ENCODE peak calls at places on chromosomes 12 and 14, in four cellular contexts. L, N, H and V are unnamed samples.
A peak's percentile ranks its signal among the peaks of the same experiment; 100 is the strongest.

GRCh38 chr12:24364921-24365320 is 415.5 kb upstream of the SOX5 start:
- DNase-seq in L (no peak), N (no peak), H (no peak), V (no peak)

GRCh38 chr12:119179335-119180021 is 747 bp downstream of the HSPB8 start:
- DNase-seq in L (peak; percentile 19), N (no peak), H (no peak), V (no peak)

GRCh38 chr12:100632445-100632892 is 59.0 kb downstream of the GAS2L3 start:
- DNase-seq in L (no peak), N (no peak), H (no peak), V (no peak)

GRCh38 chr14:78519863-78520262 is 349.7 kb downstream of the NRXN3 start:
- DNase-seq in L (peak; percentile 70), N (no peak), H (peak; percentile 68), V (no peak)

GRCh38 chr12:103924761-103925641 is 5.2 kb upstream of the HSP90B1 start:
- DNase-seq in L (no peak), N (peak; percentile 27), H (no peak), V (no peak)

GRCh38 chr12:51662728-51663154 is 71.7 kb downstream of the SCN8A start:
- DNase-seq in L (no peak), N (no peak), H (no peak), V (no peak)

GRCh38 chr12:105562727-105563072 is 232.2 kb downstream of the C12orf75 start:
- DNase-seq in L (no peak), N (no peak), H (no peak), V (no peak)

GRCh38 chr12:95146767-95147166 is 70.5 kb downstream of the FGD6 start:
- DNase-seq in L (no peak), N (no peak), H (no peak), V (no peak)

GRCh38 chr12:48110691-48111315 is 4.9 kb upstream of the SENP1 start:
- DNase-seq in L (no peak), N (no peak), H (no peak), V (no peak)

GRCh38 chr12:64825143-64826011 is 930 bp downstream of the TBC1D30 start:
- DNase-seq in L (peak; percentile 7), N (no peak), H (no peak), V (no peak)

GRCh38 chr14:58465425-58465824 is 37.9 kb downstream of the KIAA0586 start:
- DNase-seq in L (no peak), N (no peak), H (no peak), V (no peak)

GRCh38 chr12:103673891-103674375 is 86.9 kb downstream of the STAB2 start:
- DNase-seq in L (no peak), N (no peak), H (no peak), V (no peak)

GRCh38 chr12:72102150-72102549 is 163.5 kb downstream of the TPH2 start:
- DNase-seq in L (no peak), N (no peak), H (no peak), V (no peak)

GRCh38 chr12:40107803-40108620 is 2.1 kb upstream of the SLC2A13 start:
- DNase-seq in L (no peak), N (no peak), H (no peak), V (no peak)

GRCh38 chr14:75504411-75504810 is 17.9 kb upstream of the BATF start:
- DNase-seq in L (no peak), N (no peak), H (no peak), V (no peak)

GRCh38 chr12:84937383-84937782 is 24.8 kb upstream of the SLC6A15 start:
- DNase-seq in L (no peak), N (no peak), H (no peak), V (no peak)

GRCh38 chr14:33307691-33308369 is 369.2 kb downstream of the NPAS3 start:
- DNase-seq in L (no peak), N (no peak), H (no peak), V (no peak)

GRCh38 chr12:113467514-113468364 is 3.9 kb downstream of the LHX5 start:
- DNase-seq in L (no peak), N (no peak), H (no peak), V (no peak)

GRCh38 chr12:80708535-80709328 is 1.3 kb downstream of the MYF6 start:
- DNase-seq in L (peak; percentile 59), N (no peak), H (no peak), V (no peak)

GRCh38 chr12:58888131-58888783 is 32.0 kb downstream of the LRIG3 start:
- DNase-seq in L (no peak), N (no peak), H (no peak), V (no peak)

GRCh38 chr12:12872139-12872933 is 19.0 kb upstream of the GPRC5A start:
- DNase-seq in L (no peak), N (no peak), H (no peak), V (no peak)

GRCh38 chr14:90732142-90732541 is 84.1 kb downstream of the TTC7B start:
- DNase-seq in L (no peak), N (no peak), H (no peak), V (no peak)

GRCh38 chr12:46516933-46517578 is 144.5 kb upstream of the SLC38A2 start:
- DNase-seq in L (no peak), N (peak; percentile 33), H (no peak), V (no peak)

GRCh38 chr12:58967551-58967950 is 47.2 kb upstream of the LRIG3 start:
- DNase-seq in L (no peak), N (no peak), H (no peak), V (no peak)

GRCh38 chr12:24066865-24067264 is 117.4 kb upstream of the SOX5 start:
- DNase-seq in L (no peak), N (no peak), H (no peak), V (no peak)